ENCODE peak calls at places on chromosomes 16 and 17, in four cellular contexts. U is HL-60, K is GM12878, B is K562. D is an unnamed sample.

GRCh38 chr17:32909787-32910369 is 18.1 kb upstream of the TMEM98 start:
- DNase-seq in U (peak), K (peak), B (peak), D (peak)

GRCh38 chr17:64472564-64472963 is 23.6 kb downstream of the MILR1 start:
- DNase-seq in U (no peak), K (no peak), B (no peak), D (no peak)

GRCh38 chr17:20010099-20010863 is 1.1 kb downstream of the SPECC1 start:
- DNase-seq in U (peak), K (no peak), B (peak), D (no peak)

GRCh38 chr17:68297168-68297567 is 5.9 kb downstream of the ARSG start:
- DNase-seq in U (peak), K (no peak), B (no peak), D (no peak)

GRCh38 chr17:4185656-4186055 is 42.7 kb downstream of the CYB5D2 start:
- DNase-seq in U (no peak), K (no peak), B (no peak), D (no peak)

GRCh38 chr17:51703364-51704341 is 443.3 kb downstream of the UTP18 start:
- DNase-seq in U (no peak), K (no peak), B (no peak), D (no peak)

GRCh38 chr17:16273499-16273898 is 56.5 kb downstream of the PIGL start:
- DNase-seq in U (no peak), K (no peak), B (peak), D (no peak)

GRCh38 chr16:27208081-27208692 is 4.9 kb downstream of the KDM8 start:
- DNase-seq in U (no peak), K (no peak), B (no peak), D (no peak)

GRCh38 chr17:38967290-38967738 is at the start of gene FBXO47:
- DNase-seq in U (no peak), K (no peak), B (peak), D (no peak)

GRCh38 chr17:20059728-20060188 is 50.6 kb downstream of the SPECC1 start:
- DNase-seq in U (peak), K (peak), B (no peak), D (no peak)

GRCh38 chr17:60473788-60474187 is 51.5 kb downstream of the CHCT1 start:
- DNase-seq in U (no peak), K (no peak), B (no peak), D (no peak)
- TF ChIP-seq SPI1 in U (no peak), K (no peak), B (no peak), D (no peak)

GRCh38 chr16:70438983-70439862 is at the start of gene ST3GAL2:
- DNase-seq in U (peak), K (peak), B (peak), D (peak)
- TF ChIP-seq POLR2AphosphoS5 in U (peak), K (peak), B (no peak), D (no peak)

GRCh38 chr17:77089118-77089477 is 51.7 kb upstream of the SEC14L1 start:
- DNase-seq in U (no peak), K (no peak), B (no peak), D (no peak)
- TF ChIP-seq SPI1 in U (no peak), K (no peak), B (no peak), D (no peak)

GRCh38 chr16:632486-633335 is 1.9 kb downstream of the WFIKKN1 start:
- DNase-seq in U (no peak), K (no peak), B (no peak), D (no peak)

GRCh38 chr16:630024-630814 is 566 bp upstream of the WFIKKN1 start:
- DNase-seq in U (no peak), K (no peak), B (no peak), D (no peak)

GRCh38 chr16:629289-630023 is 1.3 kb upstream of the WFIKKN1 start:
- DNase-seq in U (no peak), K (no peak), B (peak), D (no peak)

GRCh38 chr16:631808-632358 is 1.1 kb downstream of the WFIKKN1 start:
- DNase-seq in U (no peak), K (no peak), B (no peak), D (no peak)

GRCh38 chr16:630815-631405 is at the start of gene WFIKKN1:
- DNase-seq in U (no peak), K (no peak), B (peak), D (no peak)
- TF ChIP-seq POLR2AphosphoS5 in U (no peak), K (no peak), B (no peak), D (no peak)

DNA sequence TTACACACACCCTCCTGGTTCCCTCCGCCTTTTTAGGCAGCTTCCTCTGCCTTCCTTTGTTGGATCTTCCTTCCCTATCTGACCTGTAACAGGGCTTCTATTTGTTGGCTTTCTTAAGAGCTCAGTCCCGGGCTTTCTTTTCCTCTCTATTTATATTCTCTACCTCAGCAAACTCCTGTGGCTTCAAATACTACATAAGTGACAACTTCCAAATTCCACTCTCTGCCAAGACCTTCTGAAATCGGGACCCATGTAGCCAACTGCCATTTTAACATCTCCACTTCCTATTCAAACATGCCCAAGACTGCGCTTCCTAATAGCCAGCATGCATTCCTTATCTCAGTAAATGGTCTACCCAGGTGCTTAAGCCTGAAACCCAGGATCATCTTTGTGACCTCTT is 128.1 kb downstream of the MRTFB start:
- DNase-seq in U (no peak), K (no peak), B (no peak), D (no peak)
- TF ChIP-seq SPI1 in U (no peak), K (no peak), B (no peak), D (no peak)

GRCh38 chr16:16915771-16916170 is 536.8 kb downstream of the NPIPA7 start:
- DNase-seq in U (no peak), K (no peak), B (no peak), D (no peak)
- TF ChIP-seq POLR2AphosphoS5 in U (no peak), K (no peak), B (no peak), D (no peak)

GRCh38 chr17:1147664-1148063 is 32.1 kb downstream of the ABR start:
- DNase-seq in U (no peak), K (no peak), B (no peak), D (no peak)
- TF ChIP-seq SPI1 in U (no peak), K (no peak), B (no peak), D (no peak)

D was measured in GM12891.